ENCODE peak calls at places on chromosomes 6 and 20, in nine cellular contexts. Q is CD8-positive, alpha-beta T cell; R is heart right ventricle; H is cardiac muscle cell; I is PC-3; J is fibroblast of lung; T is GM23338; M is upper lobe of left lung; F is left ventricle myocardium inferior. L is an unnamed sample.

GRCh38 chr20:60210779-60211617 is 252.8 kb downstream of the CDH26 start:
- DNase-seq in Q (peak; percentile 66), R (peak; percentile 69), H (peak; percentile 72), I (peak; percentile 68), J (peak; percentile 68), T (peak; percentile 65), M (peak; percentile 73), F (peak; percentile 62), L (peak; percentile 66)

GRCh38 chr20:61852268-61853072 is 213.2 kb downstream of the TAF4 start:
- DNase-seq in Q (no peak), R (no peak), H (no peak), I (no peak), J (no peak), T (no peak), M (no peak), F (no peak), L (no peak)

GRCh38 chr6:25302156-25302555 is 23.0 kb downstream of the CARMIL1 start:
- DNase-seq in Q (no peak), R (no peak), H (no peak), I (no peak), J (no peak), T (no peak), M (no peak), F (no peak), L (no peak)

GRCh38 chr6:12243169-12243568 is 47.0 kb upstream of the EDN1 start:
- DNase-seq in Q (no peak), R (no peak), H (no peak), I (no peak), J (no peak), T (no peak), M (no peak), F (no peak), L (no peak)

GRCh38 chr6:169902070-169902469 is 150.6 kb downstream of the ERMARD start:
- DNase-seq in Q (no peak), R (no peak), H (no peak), I (no peak), J (no peak), T (no peak), M (no peak), F (no peak), L (no peak)

GRCh38 chr6:2659882-2660281 is 90.8 kb downstream of the MYLK4 start:
- DNase-seq in Q (no peak), R (no peak), H (no peak), I (peak; percentile 81), J (no peak), T (no peak), M (no peak), F (no peak), L (no peak)

GRCh38 chr6:79446006-79446405 is 91.2 kb downstream of the LCA5 start:
- DNase-seq in Q (no peak), R (no peak), H (no peak), I (no peak), J (no peak), T (no peak), M (no peak), F (no peak), L (no peak)

GRCh38 chr20:57167971-57168693 is 98.3 kb downstream of the BMP7 start:
- DNase-seq in Q (no peak), R (peak; percentile 42), H (no peak), I (peak; percentile 74), J (peak; percentile 38), T (no peak), M (peak; percentile 28), F (peak; percentile 52), L (no peak)

GRCh38 chr6:159929819-159930218 is 39.0 kb downstream of the MAS1 start:
- DNase-seq in Q (peak; percentile 24), R (no peak), H (peak; percentile 52), I (no peak), J (no peak), T (no peak), M (no peak), F (no peak), L (peak; percentile 15)

GRCh38 chr6:105896052-105896820 is 189.9 kb upstream of the PRDM1 start:
- DNase-seq in Q (no peak), R (no peak), H (no peak), I (peak; percentile 16), J (no peak), T (no peak), M (no peak), F (no peak), L (no peak)

GRCh38 chr6:89787660-89788338 is 31.8 kb downstream of the MDN1 start:
- DNase-seq in Q (no peak), R (no peak), H (no peak), I (no peak), J (no peak), T (no peak), M (peak; percentile 56), F (no peak), L (no peak)

GRCh38 chr6:89790403-89790802 is 29.2 kb downstream of the MDN1 start:
- DNase-seq in Q (no peak), R (no peak), H (no peak), I (no peak), J (no peak), T (no peak), M (no peak), F (no peak), L (no peak)

GRCh38 chr6:89792881-89793280 is 26.7 kb downstream of the MDN1 start:
- DNase-seq in Q (no peak), R (no peak), H (peak; percentile 23), I (peak; percentile 44), J (peak; percentile 18), T (peak; percentile 58), M (no peak), F (no peak), L (no peak)

GRCh38 chr6:89786970-89787369 is 32.6 kb downstream of the MDN1 start:
- DNase-seq in Q (no peak), R (no peak), H (no peak), I (no peak), J (no peak), T (no peak), M (no peak), F (no peak), L (no peak)

DNA sequence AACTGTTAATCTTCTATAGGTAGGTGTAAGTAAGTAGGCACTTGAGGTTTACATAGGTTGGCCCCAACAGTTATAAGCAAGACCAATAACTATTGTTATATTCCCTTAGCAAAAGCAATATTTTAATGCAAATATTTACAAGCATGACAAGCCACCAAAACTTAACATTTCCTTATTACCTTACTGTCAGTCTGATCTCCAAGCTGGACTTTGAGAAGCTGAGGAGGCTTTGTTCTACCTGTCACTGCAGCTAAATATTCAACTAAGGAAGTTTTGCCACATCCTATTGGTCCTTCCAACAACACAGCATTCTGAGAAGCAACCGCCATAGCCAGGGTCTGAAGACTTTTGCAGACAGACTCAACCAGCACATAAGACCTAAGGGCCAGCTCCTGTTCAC is 29.6 kb downstream of the MDN1 start:
- DNase-seq in Q (no peak), R (no peak), H (no peak), I (no peak), J (no peak), T (no peak), M (no peak), F (no peak), L (no peak)
- H3K36me3 ChIP-seq in Q (peaks cover 27% of the 10 kb centered on the region), R (peaks cover 37% of the 10 kb centered on the region), H (peaks cover 25% of the 10 kb centered on the region), I (peaks cover 31% of the 10 kb centered on the region), J (no peaks in the 10 kb centered on the region), T (peaks cover 92% of the 10 kb centered on the region), M (peaks cover 32% of the 10 kb centered on the region), F (peaks cover 81% of the 10 kb centered on the region), L (no peaks in the 10 kb centered on the region)

GRCh38 chr6:129707882-129708495 is 2.0 kb downstream of the ARHGAP18 start:
- DNase-seq in Q (no peak), R (no peak), H (no peak), I (no peak), J (no peak), T (no peak), M (no peak), F (no peak), L (no peak)
- H3K27ac ChIP-seq in Q (no peak overlapping the region), R (no peak overlapping the region), H (no peak overlapping the region), I (no peak overlapping the region), J (peak overlapping the region; percentile 75), T (no peak overlapping the region), M (peak overlapping the region; percentile 23), F (peak overlapping the region; percentile 49), L (peak overlapping the region; percentile 55)

DNA sequence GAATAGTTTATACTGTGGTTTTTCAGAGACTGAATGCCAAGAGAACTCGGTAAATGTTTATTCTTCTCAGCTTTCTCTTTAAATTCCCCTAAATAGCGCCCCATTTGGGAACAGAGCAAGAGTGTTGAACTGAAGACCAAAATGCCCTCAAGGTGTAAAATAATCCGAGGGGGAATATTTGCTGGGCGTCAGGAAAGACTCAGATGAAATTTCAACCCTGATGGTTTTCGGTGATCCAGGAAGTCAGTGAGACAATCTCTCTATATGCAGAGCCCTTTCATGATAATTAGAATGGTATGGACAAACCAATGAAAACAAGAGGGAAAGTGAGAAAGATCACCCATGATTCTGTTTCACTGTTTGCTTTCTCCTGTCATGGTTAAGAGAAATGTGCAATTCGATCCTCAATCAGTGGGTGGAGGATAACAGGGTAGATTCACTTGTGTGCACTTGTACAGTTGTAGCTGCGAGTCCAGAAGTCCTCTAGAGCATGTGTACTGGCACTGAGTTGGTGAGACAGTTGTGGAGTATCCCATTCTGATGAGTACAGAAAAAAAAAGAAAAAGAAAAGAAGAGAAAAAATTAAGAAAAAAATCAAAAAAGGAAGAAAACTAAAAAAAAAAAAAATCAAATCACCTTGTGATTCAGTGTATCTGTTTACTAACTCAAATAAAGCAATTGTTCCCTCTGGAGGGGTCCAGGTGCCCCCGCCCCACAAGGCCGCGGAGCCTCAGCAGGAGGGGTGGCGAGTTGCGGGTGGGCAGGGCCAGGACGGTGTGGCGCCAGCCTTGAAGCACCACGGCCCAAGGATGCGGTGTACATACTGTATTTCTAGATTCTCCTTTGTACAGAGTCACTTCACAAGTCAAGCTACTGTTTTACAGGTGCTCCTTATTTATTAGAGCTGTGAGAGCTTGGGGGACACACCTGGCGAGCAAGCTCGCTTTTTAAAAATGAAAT is 164.9 kb downstream of the SCML4 start:
- DNase-seq in Q (no peak), R (no peak), H (no peak), I (peak; percentile 51), J (peak; percentile 76), T (no peak), M (no peak), F (no peak), L (no peak)
- TF ChIP-seq CTCF in Q (no peak), R (no peak), H (no peak), I (no peak), J (no peak), T (no peak), M (no peak), F (no peak), L (no peak)

GRCh38 chr6:16228043-16228442 is 10.3 kb upstream of the GMPR start:
- DNase-seq in Q (no peak), R (no peak), H (no peak), I (no peak), J (no peak), T (no peak), M (no peak), F (no peak), L (no peak)
- H3K36me3 ChIP-seq in Q (no peaks in the 10 kb centered on the region), R (no peaks in the 10 kb centered on the region), H (no peaks in the 10 kb centered on the region), I (no peaks in the 10 kb centered on the region), J (no peaks in the 10 kb centered on the region), T (no peaks in the 10 kb centered on the region), M (no peaks in the 10 kb centered on the region), F (no peaks in the 10 kb centered on the region), L (no peaks in the 10 kb centered on the region)

L was measured in adrenal gland.